ENCODE peak calls at places on chromosome 15, in five cellular contexts. E, G, W, F and B are unnamed samples.

GRCh38 chr15:79067969-79068368 is 22.6 kb downstream of the RASGRF1 start:
- DNase-seq in E (no peak), F (no peak), G (no peak), W (no peak), B (no peak)

GRCh38 chr15:48507416-48508065 is 138.0 kb downstream of the FBN1 start:
- DNase-seq in W (no peak), G (peak), E (no peak), F (peak), B (no peak)

GRCh38 chr15:66504563-66505429 is at the start of the genes RPL4 and ZWILCH:
- DNase-seq in G (peak), E (peak), W (peak), F (peak), B (peak)

GRCh38 chr15:73464602-73465001 is 21.6 kb downstream of the REC114 start:
- DNase-seq in G (peak), F (peak), E (no peak), W (no peak), B (no peak)

GRCh38 chr15:66808181-66808824 is 106.3 kb downstream of the SMAD6 start:
- DNase-seq in G (no peak), W (peak), F (no peak), E (no peak), B (no peak)

GRCh38 chr15:89113263-89113662 is 25.0 kb downstream of the ABHD2 start:
- DNase-seq in W (no peak), G (no peak), E (no peak), F (no peak), B (no peak)

GRCh38 chr15:29045717-29046116 is 159.9 kb downstream of the APBA2 start:
- DNase-seq in G (peak), F (no peak), W (peak), E (no peak), B (no peak)

GRCh38 chr15:51828621-51829359 is 663 bp upstream of the TMOD3 start:
- DNase-seq in G (no peak), E (no peak), F (no peak), W (no peak), B (no peak)

GRCh38 chr15:90174140-90174891 is 26.8 kb upstream of the SEMA4B start:
- DNase-seq in E (peak), G (no peak), W (peak), F (peak), B (no peak)

GRCh38 chr15:63277044-63277892 is at the start of gene APH1B:
- DNase-seq in E (peak), W (peak), F (peak), G (peak), B (peak)
- TF ChIP-seq CTCF in E (no peak), W (no peak), F (no peak), G (no peak), B (no peak)

GRCh38 chr15:64023215-64023614 is 23.1 kb downstream of the DAPK2 start:
- DNase-seq in W (no peak), E (no peak), F (no peak), G (no peak), B (no peak)
- H3K27ac ChIP-seq in W (no peak), E (no peak), F (no peak), G (no peak), B (no peak)

GRCh38 chr15:31223478-31224350 is 102.9 kb upstream of the KLF13 start:
- DNase-seq in G (no peak), E (no peak), W (no peak), F (peak), B (no peak)

GRCh38 chr15:31226011-31226410 is 100.6 kb upstream of the KLF13 start:
- DNase-seq in G (no peak), F (no peak), E (no peak), W (no peak), B (no peak)

GRCh38 chr15:31227954-31228542 is 98.6 kb upstream of the KLF13 start:
- DNase-seq in F (no peak), W (no peak), G (no peak), E (no peak), B (no peak)

GRCh38 chr15:31227235-31227634 is 99.4 kb upstream of the KLF13 start:
- DNase-seq in F (no peak), E (no peak), G (no peak), W (no peak), B (no peak)

GRCh38 chr15:31225356-31225955 is 101.2 kb upstream of the KLF13 start:
- DNase-seq in G (no peak), F (no peak), E (no peak), W (no peak), B (no peak)
- H3K4me3 ChIP-seq in G (no peak), F (no peak), E (no peak), W (no peak), B (no peak)

GRCh38 chr15:84690342-84690741 is 25.6 kb downstream of the SEC11A start:
- DNase-seq in F (no peak), G (no peak), W (no peak), E (no peak), B (no peak)
- TF ChIP-seq CTCF in F (no peak), G (no peak), W (no peak), E (no peak), B (no peak)

DNA sequence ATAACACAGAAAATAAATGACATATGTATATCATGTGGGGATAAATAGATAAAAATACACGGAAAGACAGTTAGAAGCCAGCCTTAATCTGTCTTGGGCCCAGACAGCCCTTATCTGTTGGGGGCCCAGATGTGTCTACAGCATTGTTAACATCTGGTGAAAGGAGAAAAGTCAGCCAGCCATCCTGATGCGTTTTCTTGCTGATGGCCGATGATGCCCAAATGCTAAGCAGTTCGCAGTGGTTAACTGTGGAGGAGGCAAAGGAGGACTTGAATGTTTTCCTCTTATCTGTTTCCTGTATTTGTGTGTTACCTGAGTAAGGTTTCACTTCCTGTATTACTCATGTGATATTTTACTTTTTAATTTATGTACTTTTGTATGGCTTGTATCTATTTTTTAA is 46.2 kb downstream of the NOX5 start:
- DNase-seq in W (no peak), G (no peak), F (no peak), E (no peak), B (no peak)
- H3K27ac ChIP-seq in W (no peak), G (no peak), F (no peak), E (no peak), B (no peak)

GRCh38 chr15:75045332-75046015 is 22.1 kb downstream of the PPCDC start:
- DNase-seq in E (no peak), F (no peak), W (no peak), G (no peak), B (no peak)

GRCh38 chr15:75044258-75044878 is 21.0 kb downstream of the PPCDC start:
- DNase-seq in E (no peak), F (no peak), W (no peak), G (no peak), B (no peak)

GRCh38 chr15:75038948-75039533 is 15.7 kb downstream of the PPCDC start:
- DNase-seq in E (no peak), F (no peak), W (no peak), G (no peak), B (no peak)

GRCh38 chr15:75042730-75043508 is 19.5 kb downstream of the PPCDC start:
- DNase-seq in E (no peak), W (peak), G (peak), F (peak), B (peak)

DNA sequence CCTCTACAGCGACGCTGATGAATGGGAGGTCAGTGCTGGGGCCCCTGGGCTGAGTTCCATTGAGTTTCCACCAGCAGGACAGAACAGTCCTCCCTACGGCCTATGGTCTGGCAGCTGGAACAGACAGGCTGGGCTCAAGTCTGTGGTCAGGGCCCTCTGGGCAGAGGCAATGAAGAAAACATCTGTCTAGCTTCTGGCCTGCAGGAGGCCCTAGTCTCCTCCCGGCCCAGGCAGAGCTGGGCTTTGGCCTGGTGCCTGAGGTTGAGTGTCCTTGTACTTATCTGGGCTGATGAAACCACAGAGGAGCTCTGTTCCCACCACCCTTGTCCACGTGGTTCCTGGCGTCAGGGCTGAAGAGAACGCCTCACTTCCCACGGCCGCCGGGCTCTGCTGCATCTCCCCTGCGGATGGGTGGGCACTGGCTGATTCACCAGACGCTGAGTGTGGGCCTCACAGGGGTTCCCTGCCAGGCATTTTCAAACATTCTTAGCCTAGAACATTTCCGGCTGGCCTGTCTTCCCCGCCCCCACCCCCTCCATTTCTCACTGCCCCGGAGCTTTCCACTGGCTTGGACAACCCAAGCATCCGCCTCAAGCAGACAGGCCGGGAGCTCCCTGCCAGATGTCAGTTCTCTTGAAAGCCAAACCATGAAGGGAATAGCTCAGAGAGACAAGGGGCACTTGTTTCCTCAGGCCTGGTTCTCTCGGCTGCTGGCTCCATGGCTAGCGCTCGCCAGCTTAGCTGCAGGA is 20.3 kb downstream of the PPCDC start:
- DNase-seq in F (no peak), E (peak), W (peak), G (no peak), B (peak)
- H3K4me3 ChIP-seq in F (no peak), E (peak), W (peak), G (no peak), B (peak)

GRCh38 chr15:70680817-70681216 is 82.5 kb downstream of the UACA start:
- DNase-seq in F (no peak), E (no peak), G (no peak), W (no peak), B (no peak)

DNA sequence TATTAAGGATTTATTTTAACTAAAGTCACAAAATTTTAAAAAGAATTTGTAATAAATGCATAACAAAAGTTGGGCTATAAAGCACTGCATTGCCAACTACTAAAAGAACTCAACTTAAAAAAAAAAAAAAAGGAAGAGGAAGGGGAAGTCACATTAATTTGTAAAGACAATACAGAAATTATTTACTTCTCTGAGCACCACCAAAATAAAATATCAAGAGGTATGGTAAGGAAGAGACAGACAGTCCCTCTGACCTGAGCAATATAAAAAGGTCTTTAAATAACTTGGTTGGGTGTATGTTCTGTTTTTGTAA is 83.5 kb downstream of the UACA start:
- DNase-seq in F (no peak), W (no peak), E (no peak), G (no peak), B (no peak)
- TF ChIP-seq CTCF in F (no peak), W (no peak), E (no peak), G (no peak), B (no peak)

GRCh38 chr15:100721758-100722550 is 119.6 kb downstream of the ASB7 start:
- DNase-seq in E (peak), G (peak), W (no peak), F (no peak), B (no peak)
- H3K27ac ChIP-seq in E (peak), G (peak), W (peak), F (no peak), B (peak)